ENCODE peak calls at places on chromosomes 2 and 18, in ten cellular contexts. B is tibial nerve, U is prostate gland, I is left ventricle myocardium inferior, F is fibroblast of lung, X is lower lobe of right lung, A is sigmoid colon, V is colonic mucosa, G is suprapubic skin, C is uterus. D is an unnamed sample.

GRCh38 chr18:63322246-63322645 is 2.7 kb upstream of the BCL2 start:
- DNase-seq in B (no peak), U (no peak), I (no peak), F (no peak), X (no peak), A (no peak), V (no peak), G (no peak), C (no peak), D (no peak)

GRCh38 chr2:24853996-24854395 is 60.8 kb downstream of the CENPO start:
- DNase-seq in B (no peak), U (no peak), I (peak), F (no peak), X (no peak), A (no peak), V (no peak), G (no peak), C (no peak), D (no peak)

GRCh38 chr2:176140130-176140519 is 10.6 kb downstream of the HOXD8 start:
- DNase-seq in B (no peak), U (no peak), I (no peak), F (no peak), X (no peak), A (peak), V (no peak), G (peak), C (peak), D (peak)

GRCh38 chr2:177396630-177397460 is 4.3 kb downstream of the AGPS start:
- DNase-seq in B (no peak), U (no peak), I (no peak), F (peak), X (no peak), A (no peak), V (no peak), G (no peak), C (no peak), D (no peak)

GRCh38 chr2:64325852-64326577 is 127.9 kb upstream of the LGALSL start:
- DNase-seq in B (no peak), U (no peak), I (no peak), F (no peak), X (no peak), A (no peak), V (no peak), G (no peak), C (no peak), D (no peak)

GRCh38 chr2:232976176-232976575 is 36.9 kb downstream of the NGEF start:
- DNase-seq in B (no peak), U (no peak), I (no peak), F (no peak), X (no peak), A (no peak), V (no peak), G (no peak), C (no peak), D (no peak)

GRCh38 chr18:60684843-60685513 is 312.4 kb upstream of the MC4R start:
- DNase-seq in B (no peak), U (no peak), I (no peak), F (peak), X (no peak), A (no peak), V (no peak), G (no peak), C (no peak), D (peak)

GRCh38 chr18:72830109-72830508 is 37.7 kb downstream of the NETO1 start:
- DNase-seq in B (no peak), U (no peak), I (peak), F (peak), X (no peak), A (no peak), V (no peak), G (no peak), C (no peak), D (no peak)

GRCh38 chr2:235042576-235043515 is 91.0 kb downstream of the SH3BP4 start:
- DNase-seq in B (no peak), U (no peak), I (no peak), F (no peak), X (peak), A (peak), V (no peak), G (no peak), C (no peak), D (no peak)

GRCh38 chr18:61543518-61543917 is 210.3 kb downstream of the CDH20 start:
- DNase-seq in B (no peak), U (no peak), I (no peak), F (no peak), X (no peak), A (no peak), V (no peak), G (no peak), C (no peak), D (no peak)

GRCh38 chr18:79467126-79467525 is 71.4 kb downstream of the NFATC1 start:
- DNase-seq in B (no peak), U (no peak), I (no peak), F (no peak), X (no peak), A (no peak), V (no peak), G (no peak), C (no peak), D (no peak)

GRCh38 chr2:201260302-201260800 is at the start of gene CASP8:
- DNase-seq in B (peak), U (no peak), I (no peak), F (peak), X (peak), A (no peak), V (no peak), G (no peak), C (no peak), D (peak)

GRCh38 chr18:78704960-78705600 is 274.5 kb upstream of the SALL3 start:
- DNase-seq in B (no peak), U (no peak), I (no peak), F (no peak), X (no peak), A (no peak), V (no peak), G (no peak), C (no peak), D (no peak)

GRCh38 chr18:61464551-61465102 is 131.4 kb downstream of the CDH20 start:
- DNase-seq in B (no peak), U (no peak), I (no peak), F (peak), X (no peak), A (no peak), V (no peak), G (no peak), C (no peak), D (no peak)

GRCh38 chr2:23658466-23658942 is 268.4 kb downstream of the ATAD2B start:
- DNase-seq in B (no peak), U (no peak), I (peak), F (peak), X (no peak), A (no peak), V (peak), G (no peak), C (no peak), D (no peak)

GRCh38 chr2:23657934-23658333 is 269.0 kb downstream of the ATAD2B start:
- DNase-seq in B (no peak), U (no peak), I (no peak), F (no peak), X (no peak), A (no peak), V (no peak), G (no peak), C (no peak), D (no peak)

GRCh38 chr2:23656597-23656973 is 270.3 kb downstream of the ATAD2B start:
- DNase-seq in B (no peak), U (no peak), I (no peak), F (no peak), X (no peak), A (no peak), V (no peak), G (no peak), C (peak), D (no peak)

GRCh38 chr2:23654756-23655155 is 269.8 kb downstream of the KLHL29 start:
- DNase-seq in B (no peak), U (no peak), I (no peak), F (no peak), X (no peak), A (no peak), V (no peak), G (no peak), C (no peak), D (no peak)

DNA sequence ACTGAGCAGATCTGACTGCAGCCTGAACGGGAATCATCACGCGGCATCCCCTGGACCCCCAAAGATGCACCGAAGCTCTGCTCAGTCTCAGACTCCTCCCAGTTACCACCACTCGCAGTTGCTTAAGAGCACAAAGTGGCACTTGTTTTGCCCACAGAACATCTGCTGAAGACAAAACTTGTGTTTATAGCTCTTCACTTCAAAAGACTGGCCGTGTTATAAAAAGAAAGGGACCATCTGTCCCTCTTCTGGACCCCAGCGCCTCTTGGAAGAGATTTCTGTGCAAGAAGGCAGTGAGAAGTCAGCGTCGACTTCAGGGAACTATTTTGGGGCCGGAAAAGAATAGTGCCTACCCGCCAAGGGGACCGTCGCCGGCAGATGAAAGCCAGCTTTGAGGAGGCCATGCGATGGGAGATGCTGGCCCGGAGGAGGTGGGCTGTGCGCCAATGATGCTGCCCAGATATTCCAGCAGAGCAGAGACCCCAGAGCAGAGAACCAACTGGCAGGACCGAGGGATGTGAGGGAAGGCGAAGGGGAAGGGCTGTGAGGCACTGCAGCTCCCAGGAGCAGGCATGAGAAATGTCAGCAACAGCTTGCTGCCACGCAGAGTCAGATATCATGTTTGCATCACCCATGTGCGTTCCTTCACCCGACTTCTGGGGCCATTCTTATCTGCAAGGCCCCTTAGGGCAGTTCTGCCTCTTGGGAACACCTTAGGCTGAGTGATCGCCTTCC is 270.9 kb downstream of the ATAD2B start:
- DNase-seq in B (no peak), U (no peak), I (no peak), F (no peak), X (no peak), A (no peak), V (no peak), G (no peak), C (no peak), D (peak)
- H3K27ac ChIP-seq in B (no peak), U (no peak), I (no peak), F (no peak), X (no peak), A (no peak), V (no peak), G (no peak), C (no peak), D (no peak)

GRCh38 chr2:9770308-9771100 is 72.8 kb upstream of the TAF1B start:
- DNase-seq in B (peak), U (peak), I (peak), F (peak), X (no peak), A (peak), V (peak), G (peak), C (peak), D (peak)

GRCh38 chr2:9770006-9770307 is 73.3 kb upstream of the TAF1B start:
- DNase-seq in B (no peak), U (no peak), I (no peak), F (no peak), X (no peak), A (no peak), V (no peak), G (no peak), C (no peak), D (no peak)

GRCh38 chr2:9769171-9770005 is 73.9 kb upstream of the TAF1B start:
- DNase-seq in B (no peak), U (no peak), I (no peak), F (peak), X (no peak), A (no peak), V (no peak), G (peak), C (no peak), D (no peak)

GRCh38 chr2:9767656-9768281 is 75.5 kb upstream of the TAF1B start:
- DNase-seq in B (no peak), U (no peak), I (no peak), F (no peak), X (no peak), A (no peak), V (no peak), G (no peak), C (no peak), D (no peak)

GRCh38 chr2:9768388-9768787 is 74.9 kb upstream of the TAF1B start:
- DNase-seq in B (no peak), U (no peak), I (no peak), F (no peak), X (no peak), A (no peak), V (no peak), G (no peak), C (no peak), D (no peak)
- TF ChIP-seq CTCF in B (no peak), U (no peak), I (peak), F (peak), X (no peak), A (no peak), V (peak), G (no peak), C (no peak), D (no peak)

GRCh38 chr2:55416826-55417568 is 2.7 kb downstream of the CCDC88A start:
- DNase-seq in B (no peak), U (no peak), I (no peak), F (no peak), X (no peak), A (no peak), V (no peak), G (no peak), C (no peak), D (no peak)
- H3K27ac ChIP-seq in B (no peak), U (no peak), I (no peak), F (no peak), X (no peak), A (no peak), V (no peak), G (no peak), C (no peak), D (no peak)

GRCh38 chr18:44997139-44997538 is 316.5 kb downstream of the SETBP1 start:
- DNase-seq in B (no peak), U (no peak), I (no peak), F (no peak), X (no peak), A (no peak), V (no peak), G (no peak), C (no peak), D (no peak)

GRCh38 chr18:44996261-44996660 is 315.6 kb downstream of the SETBP1 start:
- DNase-seq in B (no peak), U (no peak), I (no peak), F (no peak), X (no peak), A (no peak), V (no peak), G (no peak), C (no peak), D (no peak)
- TF ChIP-seq CTCF in B (no peak), U (no peak), I (no peak), F (no peak), X (no peak), A (no peak), V (no peak), G (no peak), C (no peak), D (no peak)

GRCh38 chr2:74205586-74205985 is 7.2 kb downstream of the MTHFD2 start:
- DNase-seq in B (no peak), U (peak), I (no peak), F (no peak), X (no peak), A (no peak), V (peak), G (no peak), C (no peak), D (no peak)

GRCh38 chr2:74201596-74201995 is 3.2 kb downstream of the MTHFD2 start:
- DNase-seq in B (peak), U (no peak), I (no peak), F (peak), X (no peak), A (no peak), V (no peak), G (no peak), C (no peak), D (peak)

GRCh38 chr2:74206180-74206688 is 7.8 kb downstream of the MTHFD2 start:
- DNase-seq in B (peak), U (no peak), I (no peak), F (peak), X (no peak), A (no peak), V (no peak), G (no peak), C (no peak), D (peak)

GRCh38 chr2:74205113-74205512 is 6.7 kb downstream of the MTHFD2 start:
- DNase-seq in B (no peak), U (no peak), I (no peak), F (no peak), X (no peak), A (no peak), V (no peak), G (no peak), C (no peak), D (no peak)

GRCh38 chr2:74204436-74204835 is 6.0 kb downstream of the MTHFD2 start:
- DNase-seq in B (no peak), U (no peak), I (no peak), F (no peak), X (no peak), A (no peak), V (no peak), G (no peak), C (no peak), D (no peak)
- H3K27ac ChIP-seq in B (peak), U (peak), I (peak), F (no peak), X (no peak), A (no peak), V (peak), G (no peak), C (peak), D (no peak)

D was measured in cardiac muscle cell.